ENCODE peak calls at places on chromosome 19, in six cellular contexts. F is lower lobe of right lung, Y is putamen, C is GM23338, B is thoracic aorta, P is NCI-H1092 treated with DMSO at 0.1 percent for 48 hours. S is an unnamed sample.

GRCh38 chr19:55463583-55464031 is 944 bp downstream of the C19orf85 start:
- DNase-seq in F (no peak), Y (no peak), C (no peak), B (no peak), P (no peak), S (no peak)

GRCh38 chr19:38073806-38074685 is 150.0 kb downstream of the DPF1 start:
- DNase-seq in F (no peak), Y (peak; percentile 12), C (peak; percentile 81), B (no peak), P (no peak), S (no peak)

GRCh38 chr19:44618640-44619357 is 5.4 kb downstream of the IGSF23 start:
- DNase-seq in F (no peak), Y (no peak), C (no peak), B (no peak), P (no peak), S (no peak)

GRCh38 chr19:55552620-55553019 is 7.3 kb upstream of the SBK3 start:
- DNase-seq in F (no peak), Y (no peak), C (no peak), B (no peak), P (no peak), S (no peak)

GRCh38 chr19:34308381-34309367 is 54.3 kb downstream of the GARRE1 start:
- DNase-seq in F (no peak), Y (no peak), C (no peak), B (no peak), P (no peak), S (no peak)

GRCh38 chr19:18605196-18605545 is 1.4 kb downstream of the CRLF1 start:
- DNase-seq in F (no peak), Y (no peak), C (no peak), B (no peak), P (no peak), S (no peak)

GRCh38 chr19:31118292-31118925 is 230.8 kb downstream of the TSHZ3 start:
- DNase-seq in F (peak; percentile 47), Y (no peak), C (peak; percentile 23), B (no peak), P (no peak), S (no peak)

GRCh38 chr19:46390121-46390858 is 23.1 kb downstream of the CCDC8 start:
- DNase-seq in F (peak; percentile 30), Y (no peak), C (no peak), B (no peak), P (no peak), S (no peak)

GRCh38 chr19:53907690-53908089 is 1.4 kb upstream of the CACNG7 start:
- DNase-seq in F (no peak), Y (no peak), C (no peak), B (no peak), P (no peak), S (no peak)

GRCh38 chr19:8473652-8474476 is 28.6 kb downstream of the PRAM1 start:
- DNase-seq in F (no peak), Y (no peak), C (no peak), B (no peak), P (no peak), S (no peak)

GRCh38 chr19:38090561-38090960 is 133.5 kb downstream of the DPF1 start:
- DNase-seq in F (no peak), Y (peak; percentile 73), C (no peak), B (no peak), P (peak; percentile 22), S (no peak)

GRCh38 chr19:7063339-7063738 is 4.9 kb upstream of the MBD3L3 start:
- DNase-seq in F (no peak), Y (no peak), C (peak; percentile 4), B (no peak), P (no peak), S (no peak)

GRCh38 chr19:7636691-7637373 is at the start of gene STXBP2:
- DNase-seq in F (peak; percentile 90), Y (no peak), C (peak; percentile 91), B (no peak), P (no peak), S (peak; percentile 97)

GRCh38 chr19:46250057-46250456 is 20.5 kb downstream of the IGFL1 start:
- DNase-seq in F (no peak), Y (no peak), C (no peak), B (no peak), P (no peak), S (no peak)

GRCh38 chr19:40614595-40615411 is 13.6 kb downstream of the LTBP4 start:
- DNase-seq in F (peak; percentile 86), Y (no peak), C (peak; percentile 96), B (no peak), P (no peak), S (peak; percentile 99)

GRCh38 chr19:40285353-40286234 is 449 bp upstream of the AKT2 start:
- DNase-seq in F (peak; percentile 99), Y (peak; percentile 100), C (peak; percentile 99), B (peak; percentile 94), P (peak; percentile 99), S (peak; percentile 96)

GRCh38 chr19:47021536-47022139 is 2.0 kb downstream of the NPAS1 start:
- DNase-seq in F (no peak), Y (no peak), C (peak; percentile 77), B (no peak), P (no peak), S (no peak)

GRCh38 chr19:34067861-34068271 is 104.4 kb upstream of the LSM14A start:
- DNase-seq in F (no peak), Y (no peak), C (no peak), B (no peak), P (no peak), S (no peak)

GRCh38 chr19:912181-913079 is 589 bp downstream of the R3HDM4 start:
- DNase-seq in F (no peak), Y (no peak), C (no peak), B (no peak), P (peak; percentile 60), S (no peak)

GRCh38 chr19:17069249-17069648 is 6.0 kb downstream of the HAUS8 start:
- DNase-seq in F (no peak), Y (no peak), C (peak; percentile 73), B (no peak), P (no peak), S (no peak)

GRCh38 chr19:43380771-43381386 is 27.4 kb downstream of the CD177 start:
- DNase-seq in F (no peak), Y (no peak), C (no peak), B (no peak), P (no peak), S (no peak)

GRCh38 chr19:35556846-35557538 is 6.5 kb downstream of the ATP4A start:
- DNase-seq in F (no peak), Y (no peak), C (no peak), B (no peak), P (no peak), S (no peak)

GRCh38 chr19:3547301-3547731 is 8.3 kb downstream of the TEKTIP1 start:
- DNase-seq in F (peak; percentile 48), Y (no peak), C (no peak), B (no peak), P (no peak), S (peak; percentile 64)

GRCh38 chr19:6238256-6238642 is 41.5 kb downstream of the MLLT1 start:
- DNase-seq in F (no peak), Y (no peak), C (no peak), B (no peak), P (no peak), S (no peak)

GRCh38 chr19:1112254-1113208 is 8.7 kb downstream of the GPX4 start:
- DNase-seq in F (peak; percentile 82), Y (no peak), C (peak; percentile 83), B (no peak), P (no peak), S (peak; percentile 53)

GRCh38 chr19:22605275-22606211 is 28.6 kb upstream of the ZNF492 start:
- DNase-seq in F (no peak), Y (no peak), C (no peak), B (no peak), P (no peak), S (no peak)

GRCh38 chr19:38852231-38853044 is 2.7 kb upstream of the HNRNPL start:
- DNase-seq in F (peak; percentile 75), Y (peak; percentile 45), C (peak; percentile 78), B (peak; percentile 33), P (no peak), S (peak; percentile 78)

GRCh38 chr19:18415177-18415867 is 3.9 kb upstream of the SSBP4 start:
- DNase-seq in F (peak; percentile 79), Y (no peak), C (no peak), B (no peak), P (no peak), S (no peak)

GRCh38 chr19:7074705-7075282 is 5.3 kb downstream of the ZNF557 start:
- DNase-seq in F (no peak), Y (no peak), C (no peak), B (no peak), P (no peak), S (no peak)

GRCh38 chr19:27752530-27753184 is 1460.3 kb downstream of the UQCRFS1 start:
- DNase-seq in F (no peak), Y (no peak), C (no peak), B (no peak), P (no peak), S (no peak)

GRCh38 chr19:48030073-48030472 is 13.8 kb downstream of the CABP5 start:
- DNase-seq in F (no peak), Y (no peak), C (no peak), B (no peak), P (no peak), S (no peak)

GRCh38 chr19:27911122-27911898 is 1301.6 kb downstream of the UQCRFS1 start:
- DNase-seq in F (no peak), Y (no peak), C (no peak), B (no peak), P (no peak), S (no peak)

GRCh38 chr19:48617146-48617937 is 1.6 kb downstream of the RPL18 start:
- DNase-seq in F (no peak), Y (no peak), C (no peak), B (no peak), P (no peak), S (no peak)

S was measured in activated T-cell treated with anti-CD3 and anti-CD28 coated beads, Interleukin-2, amount 50 U/mL, for 48 hours.